ENCODE peak calls at places on chromosomes 11 and 22, in four cellular contexts. O is SHP77 treated with DMSO at 0.1 percent for 48 hours, U is AG20443, V is NCI-H510A treated with DMSO at 0.1 percent for 48 hours. D is an unnamed sample.

GRCh38 chr11:105244157-105244820 is 104.7 kb upstream of the CARD18 start:
- DNase-seq in U (peak), O (no peak), V (no peak), D (peak)

GRCh38 chr11:117126223-117126965 is 17.7 kb upstream of the PAFAH1B2 start:
- DNase-seq in V (no peak), O (no peak), U (no peak), D (no peak)

GRCh38 chr11:1870721-1871466 is 18.0 kb downstream of the LSP1 start:
- DNase-seq in U (peak), O (no peak), V (no peak), D (no peak)

GRCh38 chr11:123405123-123405592 is 24.9 kb upstream of the GRAMD1B start:
- DNase-seq in V (no peak), O (no peak), U (no peak), D (no peak)

GRCh38 chr11:104352036-104352435 is 188.1 kb upstream of the PDGFD start:
- DNase-seq in O (no peak), U (no peak), V (peak), D (no peak)

GRCh38 chr11:122853971-122854446 is 15.7 kb downstream of the CRTAM start:
- DNase-seq in U (peak), O (peak), V (peak), D (peak)

GRCh38 chr22:50260801-50261614 is 475 bp downstream of the MAPK12 start:
- DNase-seq in V (peak), O (no peak), U (peak), D (peak)

GRCh38 chr11:66032962-66033735 is 6.9 kb upstream of the CATSPER1 start:
- DNase-seq in V (no peak), U (no peak), O (no peak), D (no peak)

GRCh38 chr22:46933526-46933925 is 171.1 kb downstream of the TBC1D22A start:
- DNase-seq in V (no peak), O (no peak), U (no peak), D (no peak)

GRCh38 chr11:71199226-71199815 is 53.1 kb downstream of the SHANK2 start:
- DNase-seq in O (no peak), U (no peak), V (peak), D (no peak)

GRCh38 chr11:101907826-101908225 is 7.0 kb upstream of the CEP126 start:
- DNase-seq in O (no peak), U (no peak), V (no peak), D (no peak)

GRCh38 chr11:74669311-74670160 is 61.7 kb downstream of the CHRDL2 start:
- DNase-seq in V (no peak), O (no peak), U (no peak), D (no peak)

GRCh38 chr11:22536036-22536435 is 89.6 kb downstream of the FANCF start:
- DNase-seq in O (no peak), V (no peak), U (no peak), D (no peak)

GRCh38 chr11:107385361-107385982 is 72.2 kb downstream of the CWF19L2 start:
- DNase-seq in V (no peak), U (peak), O (no peak), D (peak)

GRCh38 chr22:32708835-32709234 is 92.7 kb upstream of the TIMP3 start:
- DNase-seq in O (no peak), U (peak), V (no peak), D (no peak)

GRCh38 chr22:31263896-31264295 is 28.4 kb downstream of the PIK3IP1 start:
- DNase-seq in V (no peak), U (no peak), O (no peak), D (no peak)

GRCh38 chr11:12808519-12808918 is 134.3 kb downstream of the TEAD1 start:
- DNase-seq in U (peak), V (no peak), O (no peak), D (peak)